ENCODE peak calls at places on chromosome 1, in seven cellular contexts. X, B, G, R, U, Q and I are unnamed samples.

GRCh38 chr1:17251699-17252376 is 2.9 kb downstream of the PADI3 start:
- DNase-seq in X (no peak), U (peak; percentile 80), B (no peak), G (no peak), Q (no peak), R (no peak), I (no peak)

GRCh38 chr1:226827458-226827857 is 43.0 kb upstream of the PSEN2 start:
- DNase-seq in G (no peak), X (no peak), Q (peak; percentile 57), U (peak; percentile 31), B (no peak), R (no peak), I (no peak)

GRCh38 chr1:220306339-220306738 is 34.1 kb upstream of the RAB3GAP2 start:
- DNase-seq in Q (no peak), B (no peak), G (no peak), U (no peak), R (no peak), X (no peak), I (no peak)

GRCh38 chr1:76593614-76594013 is 273.7 kb upstream of the ST6GALNAC5 start:
- DNase-seq in U (no peak), Q (no peak), X (no peak), G (no peak), B (no peak), R (no peak), I (no peak)

GRCh38 chr1:36067871-36068270 is 16.0 kb upstream of the TEKT2 start:
- DNase-seq in G (no peak), R (no peak), U (no peak), Q (no peak), B (no peak), X (no peak), I (no peak)

GRCh38 chr1:205301842-205302588 is 19.5 kb downstream of the NUAK2 start:
- DNase-seq in B (peak; percentile 63), Q (no peak), U (no peak), G (no peak), R (peak; percentile 45), X (no peak), I (no peak)

GRCh38 chr1:34619256-34619655 is 135.6 kb upstream of the GJB5 start:
- DNase-seq in Q (no peak), R (no peak), G (no peak), U (no peak), B (peak; percentile 51), X (no peak), I (no peak)

GRCh38 chr1:167278497-167278896 is 57.8 kb downstream of the POU2F1 start:
- DNase-seq in B (no peak), X (no peak), U (no peak), G (no peak), Q (no peak), R (no peak), I (no peak)

GRCh38 chr1:168099314-168099920 is 37.3 kb downstream of the GPR161 start:
- DNase-seq in Q (no peak), X (no peak), G (no peak), U (no peak), R (no peak), B (no peak), I (no peak)

GRCh38 chr1:69475021-69475420 is 92.7 kb upstream of the LRRC7 start:
- DNase-seq in G (no peak), U (no peak), X (no peak), B (no peak), R (no peak), Q (no peak), I (no peak)

GRCh38 chr1:38727629-38728175 is 131.9 kb downstream of the RRAGC start:
- DNase-seq in B (no peak), X (no peak), G (peak; percentile 57), Q (peak; percentile 86), R (no peak), U (no peak), I (no peak)
- H3K4me1 ChIP-seq in B (peaks cover 21% of the 10 kb centered on the region), X (peaks cover 17% of the 10 kb centered on the region), G (peaks cover 22% of the 10 kb centered on the region), Q (peaks cover 46% of the 10 kb centered on the region), R (no peaks in the 10 kb centered on the region), U (peaks cover 8% of the 10 kb centered on the region), I (no peaks in the 10 kb centered on the region)

GRCh38 chr1:50080904-50081586 is 27.7 kb upstream of the ELAVL4 start:
- DNase-seq in G (no peak), R (peak; percentile 4), B (no peak), U (peak; percentile 64), X (no peak), Q (peak; percentile 59), I (peak; percentile 51)
- TF ChIP-seq CTCF in G (no peak), R (peak; percentile 74), B (no peak), U (peak; percentile 79), X (peak; percentile 52), Q (peak; percentile 67), I (peak; percentile 57)

DNA sequence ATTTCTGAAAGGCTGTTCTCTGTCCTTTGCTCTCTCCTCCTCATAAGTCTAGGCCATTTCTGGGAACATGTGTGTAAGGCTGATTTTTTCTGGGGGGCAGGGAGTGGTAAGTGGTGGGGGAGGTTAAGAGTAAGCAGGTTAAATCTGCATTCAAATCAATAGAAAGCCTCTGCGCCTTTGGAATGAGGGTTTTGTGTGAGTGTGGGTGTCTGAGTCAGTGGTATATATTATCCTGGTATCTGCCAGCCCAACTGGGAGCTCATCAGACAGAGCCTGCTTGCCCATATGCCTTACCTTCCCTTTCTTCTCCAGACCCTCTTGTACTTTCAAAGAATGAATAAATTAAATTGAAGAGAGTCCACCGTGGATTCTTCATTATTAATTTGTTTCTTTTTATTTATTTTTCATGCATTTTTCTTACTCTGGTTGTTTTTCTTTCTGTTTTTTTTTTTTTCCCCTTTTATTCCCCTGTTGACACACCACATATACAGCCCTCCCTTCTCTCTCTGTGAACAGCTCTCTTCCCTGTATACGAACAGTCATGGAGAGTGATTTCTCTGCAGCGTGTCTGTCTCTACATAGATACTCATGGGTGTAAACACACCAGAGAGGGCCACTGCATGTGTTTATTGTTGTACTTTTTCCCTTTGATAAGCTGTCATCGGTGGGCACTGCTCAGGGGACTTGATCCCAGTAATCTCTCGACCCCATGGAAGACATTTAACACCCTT is 112.8 kb downstream of the PBX1 start:
- DNase-seq in Q (no peak), B (no peak), X (no peak), R (no peak), G (no peak), U (no peak), I (no peak)
- TF ChIP-seq EZH2phosphoT487 in Q (no peak), B (no peak), X (no peak), R (no peak), G (no peak), U (no peak), I (no peak)

DNA sequence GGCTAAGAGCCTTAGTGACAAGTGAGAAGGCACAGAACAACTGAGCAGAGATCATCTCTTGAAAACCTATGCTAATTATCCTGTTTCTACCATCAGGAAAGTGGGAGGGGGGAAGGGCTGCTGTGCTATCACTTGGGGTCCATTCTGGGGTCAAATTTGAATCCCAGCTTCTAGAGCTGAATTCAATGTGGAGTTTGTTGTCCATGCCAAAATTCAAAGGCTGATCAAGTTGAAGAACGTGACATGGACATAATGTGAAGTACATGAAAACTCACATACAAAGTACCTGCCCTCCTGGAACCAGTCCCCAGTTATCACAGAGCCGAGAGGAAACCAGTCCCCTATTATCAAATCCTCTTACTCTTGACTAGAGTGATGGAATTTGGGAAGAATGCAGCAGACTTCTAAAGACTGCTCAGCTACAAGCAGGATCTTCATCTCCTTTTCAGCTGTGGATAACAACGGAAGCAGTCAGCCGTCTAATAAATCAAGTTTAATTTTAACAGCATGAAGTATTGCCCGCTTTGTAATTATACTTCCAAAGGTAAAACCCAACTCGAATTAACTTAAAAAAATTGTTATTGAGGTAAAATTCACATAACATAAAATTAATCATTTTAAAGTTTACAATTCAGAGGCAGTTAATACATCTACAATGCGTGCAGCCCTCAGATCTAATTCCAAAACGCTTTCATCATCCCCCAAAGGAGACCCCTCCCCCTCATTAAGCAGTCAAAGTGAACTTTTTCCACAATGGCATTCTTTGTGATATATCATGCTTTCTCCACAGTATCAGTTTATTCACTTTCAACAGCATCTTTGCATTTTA is 78.4 kb downstream of the SLC45A1 start:
- DNase-seq in G (peak; percentile 76), U (no peak), Q (peak; percentile 57), R (no peak), B (no peak), X (no peak), I (no peak)
- H3K4me1 ChIP-seq in G (peaks cover 40% of the 10 kb centered on the region), U (peaks cover 57% of the 10 kb centered on the region), Q (peaks cover 34% of the 10 kb centered on the region), R (peaks cover 80% of the 10 kb centered on the region), B (peaks cover 23% of the 10 kb centered on the region), X (peaks cover 23% of the 10 kb centered on the region), I (peaks cover 41% of the 10 kb centered on the region)

DNA sequence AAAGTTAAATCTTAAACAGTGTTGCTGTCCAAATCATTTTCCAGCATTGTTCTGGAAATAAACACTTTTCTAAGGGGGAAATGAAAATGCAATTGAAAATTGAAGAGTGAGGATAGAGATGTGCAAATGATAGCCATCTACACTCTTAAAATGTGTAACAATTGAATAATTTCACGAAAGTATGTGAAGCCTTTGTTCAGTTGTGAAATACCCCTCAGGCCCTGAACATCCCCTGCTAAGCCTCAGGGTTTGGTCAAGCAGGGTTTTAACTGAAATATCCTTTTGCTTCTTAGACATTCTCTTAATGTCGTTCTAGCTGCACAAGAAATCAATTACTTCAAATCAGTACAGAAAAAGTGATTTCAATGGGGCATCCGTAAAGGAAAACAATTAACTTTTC is 65.9 kb upstream of the DYNLT5 start:
- DNase-seq in G (no peak), B (no peak), U (no peak), Q (no peak), R (no peak), X (no peak), I (no peak)
- TF ChIP-seq CTCF in G (no peak), B (no peak), U (no peak), Q (no peak), R (no peak), X (no peak), I (no peak)

DNA sequence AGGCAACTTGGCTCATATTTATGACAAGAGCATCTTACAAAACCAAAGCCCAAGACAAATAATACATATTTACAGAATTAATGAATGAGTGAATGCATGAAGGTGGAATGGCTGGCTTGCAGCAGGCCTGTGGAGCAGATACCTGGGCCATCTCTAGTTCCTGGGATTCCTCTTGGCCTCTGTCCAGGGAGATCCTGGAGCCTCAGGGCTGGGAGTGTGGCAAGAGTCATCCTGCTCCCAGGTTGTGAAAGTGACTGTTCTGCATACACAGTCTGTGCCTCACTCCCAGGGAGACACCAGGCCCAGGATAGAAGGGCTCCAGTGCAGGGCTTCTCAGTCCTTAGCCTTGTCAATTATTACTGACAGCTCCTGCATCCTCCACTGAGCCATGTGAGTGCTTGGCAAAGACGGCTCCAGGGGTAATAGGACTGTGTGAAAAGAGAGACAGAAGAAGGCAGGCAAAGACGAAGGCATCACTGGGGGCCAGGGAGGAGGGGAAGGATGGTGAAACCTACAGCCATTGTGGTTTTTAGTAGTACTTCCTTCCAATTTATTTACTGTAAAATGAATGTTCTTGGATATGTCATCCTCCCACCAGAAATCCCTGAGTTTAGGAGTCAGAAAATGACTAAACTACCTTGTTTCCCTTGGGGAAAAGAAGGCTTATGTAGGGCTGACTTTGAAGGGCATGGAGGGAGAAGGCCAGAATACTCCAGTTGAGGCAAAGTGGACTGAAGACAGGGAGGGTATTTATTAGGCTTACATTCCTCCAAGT is 14.3 kb upstream of the KPRP start:
- DNase-seq in G (no peak), B (no peak), U (peak; percentile 63), X (no peak), Q (no peak), R (no peak), I (no peak)
- TF ChIP-seq EZH2phosphoT487 in G (no peak), B (no peak), U (no peak), X (no peak), Q (no peak), R (no peak), I (no peak)